ENCODE peak calls at places on chromosomes 5 and 9, in four cellular contexts. B, H, O and Z are unnamed samples.

GRCh38 chr5:34930870-34931269 is 1.5 kb downstream of the DNAJC21 start:
- DNase-seq in H (no peak), B (no peak), O (no peak), Z (no peak)

GRCh38 chr9:6230037-6230778 is 14.6 kb downstream of the IL33 start:
- DNase-seq in H (peak), O (no peak), B (no peak), Z (peak)

GRCh38 chr9:136363106-136363605 is 388 bp downstream of the DNLZ start:
- DNase-seq in H (peak), B (peak), O (peak), Z (peak)

GRCh38 chr5:123937230-123937629 is 425.3 kb downstream of the CSNK1G3 start:
- DNase-seq in B (peak), H (peak), O (no peak), Z (peak)

GRCh38 chr5:143705416-143705815 is 106.5 kb upstream of the HMHB1 start:
- DNase-seq in B (no peak), H (no peak), O (no peak), Z (no peak)

GRCh38 chr5:177526791-177527190 is 10.0 kb upstream of the DDX41 start:
- DNase-seq in H (no peak), O (no peak), B (peak), Z (no peak)

GRCh38 chr5:61603211-61603908 is 271.3 kb downstream of the ZSWIM6 start:
- DNase-seq in O (no peak), H (peak), B (peak), Z (no peak)

GRCh38 chr5:103993028-103993427 is 430.4 kb upstream of the NUDT12 start:
- DNase-seq in H (no peak), O (no peak), B (no peak), Z (no peak)

GRCh38 chr5:178236126-178236525 is 3.5 kb upstream of the PHYKPL start:
- DNase-seq in H (no peak), O (no peak), B (no peak), Z (no peak)

GRCh38 chr9:77820293-77820954 is 172.3 kb upstream of the GNA14 start:
- DNase-seq in B (no peak), H (peak), O (no peak), Z (peak)

GRCh38 chr5:9197881-9198260 is 348.0 kb downstream of the SEMA5A start:
- DNase-seq in O (no peak), H (peak), B (no peak), Z (peak)

DNA sequence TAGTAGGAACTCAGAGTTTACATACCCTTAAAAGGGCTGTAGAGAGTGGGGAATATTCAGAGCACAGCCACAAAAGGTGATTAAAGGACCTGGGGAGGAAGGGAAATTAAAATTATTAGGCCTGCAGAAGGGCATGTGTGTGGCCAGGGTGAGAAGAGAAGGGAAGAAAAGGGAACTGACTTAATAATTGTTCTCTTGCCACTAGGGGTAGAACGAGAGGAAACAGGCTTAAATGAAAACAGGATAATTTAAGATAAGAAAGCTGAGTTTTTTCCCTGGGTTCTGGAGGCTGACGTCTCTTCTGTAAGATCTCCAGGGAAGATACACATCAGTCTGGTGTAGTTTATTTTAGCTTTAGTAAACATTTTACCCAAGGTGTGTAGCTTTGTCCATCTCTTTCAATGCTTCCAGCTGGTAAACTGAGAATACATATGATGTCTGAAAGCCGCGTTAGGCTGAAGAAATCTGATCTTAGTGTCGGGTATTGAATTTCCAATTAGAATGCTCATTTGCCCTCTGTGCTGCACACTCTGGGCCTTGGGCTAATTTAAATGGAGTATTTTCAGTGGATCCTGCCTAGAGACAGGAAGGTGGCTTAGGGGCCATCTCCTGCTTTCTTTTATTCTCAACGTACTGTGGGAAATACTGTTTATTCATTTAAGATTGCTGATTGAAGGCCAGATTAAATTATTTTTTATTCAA is 416.8 kb downstream of the TMEM38B start:
- DNase-seq in H (no peak), B (no peak), O (no peak), Z (no peak)
- TF ChIP-seq CTCF in H (no peak), B (no peak), O (no peak), Z (no peak)

DNA sequence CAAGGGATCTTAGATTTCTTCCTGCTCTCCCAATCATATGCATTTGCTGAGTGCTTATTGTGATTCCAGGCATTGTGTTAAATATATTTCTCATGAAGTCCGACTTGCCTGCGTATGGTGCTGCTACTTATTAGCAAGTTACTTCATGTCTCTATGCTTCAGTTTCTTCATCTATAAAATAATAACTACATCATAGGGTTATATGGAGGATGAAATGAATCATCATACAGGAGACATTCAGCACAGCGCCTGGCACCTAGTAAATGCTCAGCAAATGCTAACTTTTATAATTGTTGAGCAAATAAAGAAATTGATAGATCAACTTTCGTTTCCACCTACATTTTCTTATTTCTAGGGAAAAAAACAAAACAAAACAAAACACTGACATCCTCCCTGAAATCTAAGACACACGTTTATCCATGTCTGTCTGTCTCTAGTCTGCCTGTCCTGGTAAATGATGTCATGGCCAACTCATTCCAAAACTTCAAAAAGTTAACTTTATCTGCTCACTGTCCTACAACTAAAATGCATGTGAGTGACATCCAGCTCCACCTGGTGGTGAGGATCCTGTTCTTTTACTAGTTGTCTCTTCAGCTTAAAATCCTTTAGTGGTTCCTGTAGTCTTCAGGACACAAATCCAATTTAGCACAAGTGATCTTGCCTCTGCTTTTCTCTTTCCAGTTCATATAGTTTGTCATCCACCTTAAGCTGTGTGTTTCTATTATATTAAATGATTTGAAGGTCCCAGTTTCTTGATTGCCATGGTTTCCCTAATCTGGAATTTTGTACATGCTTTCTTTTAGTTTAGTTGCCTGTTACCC is 27.7 kb downstream of the PPP3R2 start:
- DNase-seq in B (no peak), H (peak), O (no peak), Z (peak)
- TF ChIP-seq CTCF in B (peak), H (peak), O (peak), Z (peak)

DNA sequence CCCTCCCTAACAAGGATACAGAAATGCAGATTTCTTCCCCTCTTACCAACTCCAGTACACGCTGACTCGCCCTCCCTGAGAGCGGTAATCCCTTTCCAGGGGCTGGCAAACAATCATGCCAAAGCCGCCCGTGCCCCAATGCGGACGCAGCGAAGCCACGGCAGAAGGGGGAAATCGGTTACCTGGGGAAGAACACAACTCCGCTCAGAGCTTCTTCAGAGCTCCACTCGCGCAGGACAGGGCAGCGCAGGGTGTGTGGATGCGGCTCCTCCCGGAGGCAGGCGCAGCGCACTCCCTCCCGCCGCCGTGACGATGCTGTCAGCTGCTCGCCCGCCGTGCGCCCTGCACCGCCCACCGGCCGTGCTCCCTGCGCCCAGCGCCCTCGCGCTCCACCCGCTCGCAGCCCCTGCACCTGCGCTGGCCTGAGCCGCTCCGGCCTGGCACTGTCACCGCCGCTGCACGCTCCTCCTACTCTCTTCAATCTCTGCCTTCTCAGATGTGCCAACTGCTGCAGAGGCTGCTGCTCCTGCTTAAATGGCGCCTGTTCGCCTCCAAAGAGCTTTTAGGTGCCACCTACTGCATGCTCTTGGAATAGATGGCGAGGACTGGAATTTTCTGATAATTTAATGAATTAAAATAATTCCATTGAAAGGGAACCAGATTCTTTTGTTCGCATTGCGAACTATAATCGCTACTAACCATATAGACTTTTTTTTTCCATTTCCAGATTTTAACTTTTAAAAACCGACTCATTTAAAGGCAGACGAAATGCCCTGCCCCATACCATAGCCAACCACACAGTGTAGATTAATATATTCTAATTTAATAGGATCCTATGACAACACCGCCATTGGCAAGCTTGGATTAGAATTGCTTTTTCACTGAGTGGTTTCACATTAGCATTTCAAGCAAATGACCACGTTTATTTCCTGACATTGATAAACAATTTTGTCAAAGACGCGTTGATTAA is at the start of gene DIRAS2:
- DNase-seq in B (no peak), O (peak), H (peak), Z (peak)
- TF ChIP-seq CTCF in B (no peak), O (peak), H (peak), Z (peak)

GRCh38 chr9:131608469-131609115 is 63.3 kb downstream of the PRRT1B start:
- DNase-seq in B (peak), O (peak), H (peak), Z (peak)

GRCh38 chr9:131609116-131609830 is 64.0 kb downstream of the PRRT1B start:
- DNase-seq in H (no peak), O (no peak), B (peak), Z (peak)

GRCh38 chr9:131605770-131606590 is 60.7 kb downstream of the PRRT1B start:
- DNase-seq in O (no peak), H (no peak), B (no peak), Z (no peak)

GRCh38 chr9:131607591-131607990 is 62.3 kb downstream of the PRRT1B start:
- DNase-seq in H (no peak), B (no peak), O (no peak), Z (no peak)

GRCh38 chr9:131606896-131607567 is 61.7 kb downstream of the PRRT1B start:
- DNase-seq in B (no peak), H (no peak), O (no peak), Z (no peak)
- TF ChIP-seq CTCF in B (no peak), H (no peak), O (no peak), Z (no peak)

DNA sequence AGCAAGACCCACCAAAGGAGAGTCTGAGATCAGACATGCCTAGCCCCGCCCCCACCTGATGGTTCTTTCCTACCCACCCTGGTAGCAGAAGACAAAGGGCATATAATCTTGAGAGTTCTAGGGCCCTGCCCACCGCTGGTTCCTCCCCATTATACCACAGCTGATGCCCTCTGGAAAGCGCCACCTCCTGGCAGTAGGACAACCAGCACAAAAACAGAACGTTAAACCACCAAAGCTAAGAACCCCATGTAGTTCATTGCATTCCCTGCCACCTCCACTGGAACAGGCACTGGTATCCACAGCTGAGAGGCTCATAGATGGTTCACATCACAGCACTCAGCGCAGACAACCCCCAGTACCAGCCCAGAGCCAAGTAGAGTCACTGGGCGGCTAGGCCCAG is 81.2 kb upstream of the TRPC7 start:
- DNase-seq in B (no peak), O (no peak), H (no peak), Z (no peak)
- TF ChIP-seq CTCF in B (no peak), O (no peak), H (peak), Z (no peak)

DNA sequence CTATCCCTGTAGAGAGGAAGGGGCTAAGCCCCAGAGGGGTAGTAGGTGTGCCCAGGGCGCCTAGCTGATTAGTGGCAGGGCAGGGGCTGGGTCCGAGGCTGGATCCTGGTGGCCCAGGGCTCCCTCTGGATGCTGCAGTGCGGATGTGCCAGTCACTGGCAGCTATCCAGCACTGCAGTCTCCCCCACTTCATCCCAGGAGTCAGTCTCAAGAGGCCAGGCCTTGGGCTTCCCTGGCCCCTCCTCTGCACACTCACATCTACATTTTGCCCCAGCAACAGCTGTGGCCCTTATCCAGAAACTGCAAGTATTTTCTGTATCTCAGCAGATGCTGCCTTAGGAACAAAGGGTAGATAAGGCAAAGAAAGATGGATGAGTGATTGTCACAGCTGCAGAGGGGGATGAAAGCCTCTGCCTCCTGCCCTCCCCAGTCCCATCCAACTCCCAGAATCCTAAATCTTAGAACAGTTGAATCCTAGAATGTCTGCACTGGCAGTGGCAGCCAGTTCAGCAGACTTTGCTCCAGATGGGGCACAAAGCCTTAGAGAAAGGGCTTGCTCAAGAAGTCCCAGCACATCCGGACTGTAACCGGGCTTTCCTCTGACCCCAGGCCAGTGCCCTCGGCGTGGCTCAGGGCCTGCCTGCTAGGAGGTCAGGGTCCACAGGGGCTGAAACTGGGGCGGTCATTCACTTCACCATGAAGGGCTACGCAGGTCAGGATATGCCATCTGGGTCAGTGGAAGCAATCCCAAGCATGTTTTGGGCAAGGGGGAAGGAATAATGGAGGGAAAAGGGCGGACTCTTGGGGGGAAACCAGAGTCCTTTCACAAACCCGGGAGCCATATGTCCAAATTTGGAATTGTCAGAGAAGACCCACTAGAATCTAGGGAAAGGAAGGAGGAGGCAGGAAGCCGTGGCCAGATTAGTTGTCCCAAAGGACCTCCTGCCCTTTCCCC is 1.5 kb downstream of the ANXA6 start:
- DNase-seq in B (peak), H (no peak), O (no peak), Z (no peak)
- TF ChIP-seq CTCF in B (no peak), H (no peak), O (no peak), Z (no peak)

DNA sequence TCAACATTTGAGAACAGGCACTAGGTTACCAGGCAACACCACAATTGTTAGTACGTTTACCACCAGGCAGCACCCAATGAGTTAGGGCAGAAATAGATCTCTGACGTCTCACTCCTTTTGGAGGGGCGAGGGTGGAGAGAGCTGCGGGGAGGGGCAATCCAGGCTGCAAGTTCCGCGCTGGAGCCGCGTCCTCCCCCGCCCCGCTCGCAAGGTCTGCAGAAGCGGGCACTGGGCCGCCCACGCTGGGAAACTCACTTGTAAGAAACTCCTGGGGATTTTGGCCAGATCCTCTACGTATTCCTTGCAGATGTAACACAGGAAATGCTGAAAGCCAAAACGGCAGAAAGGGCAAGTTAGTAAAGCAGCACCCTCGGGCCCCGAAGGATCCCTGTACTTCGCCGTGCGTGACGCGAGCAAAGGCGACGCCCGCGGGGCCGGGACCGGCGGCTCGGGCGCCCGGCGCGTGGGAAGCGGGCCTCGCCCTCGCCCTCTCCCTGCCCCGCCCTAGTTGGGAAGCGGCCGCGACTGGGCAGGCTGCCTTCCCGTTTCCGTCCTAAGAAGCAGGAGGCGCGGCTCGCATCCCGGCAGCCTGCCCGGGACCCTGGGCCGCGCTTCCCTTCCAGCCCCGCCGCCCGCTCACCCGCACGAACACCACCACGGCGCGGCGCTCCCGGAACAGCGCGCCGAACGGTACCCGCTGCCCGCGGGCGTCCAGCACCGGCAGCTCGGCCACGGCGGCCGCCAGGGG is 493 bp downstream of the PRXL2C start:
- DNase-seq in H (peak), O (peak), B (peak), Z (peak)
- TF ChIP-seq CTCF in H (no peak), O (no peak), B (no peak), Z (no peak)